ENCODE peak calls at places on chromosomes 3 and 15, in four cellular contexts. K is neural progenitor cell, D is lower lobe of right lung, M is left lung. X is an unnamed sample. For H3K9me3, the result is how much of the 10 kb centered on the place peaks cover.

GRCh38 chr15:96326551-96327154 is 3.8 kb upstream of the NR2F2 start:
- DNase-seq in K (peak), M (peak), D (peak), X (no peak)

GRCh38 chr3:183122257-183122932 is 23.1 kb upstream of the MCCC1 start:
- DNase-seq in D (no peak), K (peak), M (no peak), X (no peak)

GRCh38 chr3:141072950-141073349 is 21.8 kb downstream of the SPSB4 start:
- DNase-seq in K (no peak), M (no peak), D (no peak), X (no peak)

GRCh38 chr3:38140326-38141172 is 2.1 kb downstream of the MYD88 start:
- DNase-seq in D (peak), M (no peak), K (no peak), X (no peak)

GRCh38 chr15:67241132-67241855 is 13.2 kb downstream of the AAGAB start:
- DNase-seq in M (no peak), D (no peak), K (peak), X (no peak)

GRCh38 chr3:151765685-151766084 is 32.0 kb downstream of the AADACL2 start:
- DNase-seq in D (no peak), K (no peak), M (no peak), X (no peak)

GRCh38 chr3:71428841-71429609 is 154.5 kb downstream of the FOXP1 start:
- DNase-seq in D (peak), K (no peak), M (no peak), X (no peak)

GRCh38 chr3:119559441-119559963 is at the start of gene CD80:
- DNase-seq in M (no peak), D (peak), K (peak), X (peak)

DNA sequence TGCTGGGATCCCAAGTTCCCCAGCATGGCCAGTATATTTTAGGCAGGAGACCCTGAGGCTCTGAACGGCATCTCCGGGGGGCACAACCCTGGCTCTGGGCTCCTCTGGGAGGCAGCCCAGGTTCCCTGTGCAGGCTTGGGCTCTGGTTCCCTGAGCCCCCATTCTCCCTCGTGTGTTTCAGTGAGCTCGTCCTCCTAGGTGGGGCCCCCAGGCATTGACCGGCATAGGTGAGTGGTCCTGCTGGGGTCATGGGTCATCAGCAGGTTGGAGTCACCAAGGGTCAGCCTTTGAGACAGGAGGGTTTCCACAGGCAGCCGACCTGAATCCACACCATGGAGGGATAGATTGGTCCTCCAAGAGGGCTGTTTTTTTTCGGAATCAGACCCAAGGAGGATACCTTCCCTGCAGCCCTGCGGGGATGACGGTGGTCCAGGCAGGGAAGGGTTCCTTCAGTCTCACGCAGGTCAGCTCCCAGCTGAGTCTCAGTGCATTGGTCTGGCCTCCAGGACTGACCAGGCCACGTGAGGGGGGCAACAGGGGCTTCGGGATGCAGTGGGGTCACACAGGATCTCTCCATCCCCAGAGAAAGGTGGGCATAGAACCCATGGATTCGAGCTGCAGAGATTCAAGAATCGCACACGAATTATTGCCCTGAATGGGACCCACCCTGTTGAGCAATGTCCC is 226.0 kb downstream of the SNRPN start:
- DNase-seq in K (no peak), D (peak), M (peak), X (no peak)
- H3K9me3 ChIP-seq in K (under half), D (under half), M (under half), X (under half)

GRCh38 chr3:19997502-19997901 is 14.6 kb downstream of the PP2D1 start:
- DNase-seq in K (no peak), M (no peak), D (no peak), X (no peak)

DNA sequence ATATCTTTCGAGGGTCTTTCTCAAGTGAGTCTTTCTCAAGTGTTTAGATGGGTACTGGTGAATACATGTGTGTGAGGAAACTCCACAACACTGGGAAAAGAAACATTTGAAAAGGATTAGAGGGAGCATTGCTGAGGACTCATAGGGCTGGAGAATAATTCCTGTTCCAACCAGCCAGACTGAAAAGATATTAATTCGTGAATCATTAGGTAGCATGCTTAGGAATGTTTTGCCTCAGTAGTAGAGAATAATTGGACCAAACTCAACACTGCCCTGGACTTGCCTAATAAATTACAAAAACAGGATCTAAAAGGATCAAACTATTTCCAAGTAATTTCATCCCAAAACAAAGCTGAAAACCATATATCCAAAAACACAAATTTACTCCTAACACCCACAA is 17.3 kb downstream of the PP2D1 start:
- DNase-seq in M (no peak), D (no peak), K (no peak), X (no peak)
- H3K9me3 ChIP-seq in M (under half), D (under half), K (under half), X (under half)

GRCh38 chr3:167675835-167676234 is 22.1 kb upstream of the WDR49 start:
- DNase-seq in D (no peak), K (no peak), M (no peak), X (no peak)
- H3K9me3 ChIP-seq in D (under half), K (under half), M (under half), X (under half)

GRCh38 chr15:47885921-47886320 is 168.6 kb downstream of the SEMA6D start:
- DNase-seq in M (no peak), D (no peak), K (peak), X (no peak)
- H3K9me3 ChIP-seq in M (under half), D (under half), K (under half), X (under half)

GRCh38 chr3:123892195-123892594 is 8.1 kb upstream of the MYLK start:
- DNase-seq in M (no peak), D (no peak), K (no peak), X (no peak)

DNA sequence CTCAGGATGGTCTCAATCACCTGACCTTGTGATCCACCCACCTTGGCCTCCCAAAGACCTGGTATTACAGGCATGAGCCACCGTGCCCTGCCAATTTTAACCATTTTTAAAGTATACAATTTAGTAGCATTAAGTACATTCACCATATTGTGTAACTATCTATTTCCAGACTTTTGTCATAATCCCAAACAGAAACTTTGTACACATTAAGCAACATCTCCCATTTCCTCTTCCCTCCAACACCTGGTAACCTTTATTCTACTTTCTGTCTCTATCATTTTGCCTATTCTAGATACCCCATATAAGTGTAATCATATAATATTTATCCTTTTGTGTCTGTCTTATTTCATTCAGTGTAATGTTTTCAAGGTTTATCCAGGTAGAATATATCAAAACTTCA is 8.9 kb upstream of the MYLK start:
- DNase-seq in M (no peak), D (no peak), K (no peak), X (no peak)
- H3K9me3 ChIP-seq in M (under half), D (under half), K (under half), X (under half)

GRCh38 chr15:25175033-25175788 is 220.4 kb downstream of the SNRPN start:
- DNase-seq in K (no peak), D (peak), M (peak), X (no peak)
- H3K9me3 ChIP-seq in K (under half), D (half or more), M (under half), X (under half)

GRCh38 chr3:178103140-178103539 is 433.1 kb upstream of the KCNMB2 start:
- DNase-seq in M (no peak), K (no peak), D (no peak), X (no peak)
- H3K9me3 ChIP-seq in M (under half), K (under half), D (under half), X (under half)

DNA sequence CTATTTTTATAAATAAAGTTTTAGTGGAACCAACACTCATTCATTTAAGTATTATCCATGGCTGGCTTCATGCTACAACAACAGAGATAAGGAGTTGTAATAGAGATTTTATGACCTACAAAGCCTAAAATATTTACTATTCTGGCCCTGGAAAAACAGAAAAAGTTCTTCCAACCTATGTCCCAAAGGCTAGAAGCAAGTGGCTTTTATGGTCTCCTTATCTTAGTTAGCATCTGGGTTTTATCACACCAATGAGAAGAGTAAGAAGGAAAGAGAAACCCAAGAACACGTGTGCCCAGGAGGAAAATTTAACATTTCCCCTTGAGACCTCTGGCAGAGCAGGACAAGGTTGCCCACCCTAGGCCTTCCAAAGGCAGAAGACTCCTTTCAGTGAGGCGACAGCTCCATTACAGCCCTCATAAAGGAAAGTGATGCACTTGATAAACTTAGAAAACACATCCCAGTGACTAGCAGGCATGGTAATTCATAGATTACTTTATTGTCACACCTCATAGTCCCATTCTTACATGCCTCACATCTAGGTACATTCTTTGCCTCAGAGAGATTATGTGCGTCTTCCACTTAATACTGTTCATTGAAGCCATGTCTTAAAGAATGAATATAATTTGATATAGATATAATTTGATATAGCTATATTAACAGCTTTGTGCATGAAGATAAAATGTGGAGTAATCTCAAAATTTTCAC is 113.2 kb upstream of the ACP3 start:
- DNase-seq in K (no peak), D (no peak), M (no peak), X (no peak)
- H3K9me3 ChIP-seq in K (under half), D (under half), M (under half), X (under half)

GRCh38 chr15:25170781-25171110 is 216.0 kb downstream of the SNRPN start:
- DNase-seq in M (no peak), D (peak), K (no peak), X (no peak)
- H3K9me3 ChIP-seq in M (under half), D (under half), K (under half), X (under half)

GRCh38 chr15:25240461-25241021 is 198.3 kb downstream of the UBE3A start:
- DNase-seq in M (peak), D (peak), K (no peak), X (no peak)

GRCh38 chr15:25239471-25240345 is 199.1 kb downstream of the UBE3A start:
- DNase-seq in K (no peak), M (peak), D (peak), X (no peak)

GRCh38 chr15:25242166-25242879 is 196.5 kb downstream of the UBE3A start:
- DNase-seq in K (no peak), M (peak), D (peak), X (peak)

GRCh38 chr15:25242957-25243799 is 195.6 kb downstream of the UBE3A start:
- DNase-seq in K (no peak), D (peak), M (peak), X (peak)

GRCh38 chr15:25241241-25241801 is 197.5 kb downstream of the UBE3A start:
- DNase-seq in D (peak), K (no peak), M (peak), X (peak)
- H3K9me3 ChIP-seq in D (under half), K (under half), M (under half), X (under half)